ENCODE peak calls at places on chromosomes 4 and X, in six cellular contexts. One of them, this sample, is unnamed.

GRCh38 chr4:42643685-42644084 is 13.2 kb downstream of the ATP8A1 start:
- DNase-seq in iris pigment epithelial cell: no peak
- DNase-seq in fibroblast of pulmonary artery: no peak
- DNase-seq in activated T-cell treated with anti-CD3 and anti-CD28 coated beads for 1 hour: no peak
- DNase-seq in nucleus accumbens: no peak
- DNase-seq in left ventricle myocardium inferior: no peak
- DNase-seq in this sample: no peak

GRCh38 chr4:10029403-10029802 is 8.1 kb upstream of the SLC2A9 start:
- DNase-seq in nucleus accumbens: no peak
- DNase-seq in left ventricle myocardium inferior: no peak
- DNase-seq in activated T-cell treated with anti-CD3 and anti-CD28 coated beads for 1 hour: no peak
- DNase-seq in iris pigment epithelial cell: no peak
- DNase-seq in fibroblast of pulmonary artery: no peak
- DNase-seq in this sample: no peak

GRCh38 chr4:139655116-139655515 is 10.5 kb upstream of the MGST2 start:
- DNase-seq in left ventricle myocardium inferior: no peak
- DNase-seq in iris pigment epithelial cell: peak
- DNase-seq in nucleus accumbens: no peak
- DNase-seq in fibroblast of pulmonary artery: peak
- DNase-seq in activated T-cell treated with anti-CD3 and anti-CD28 coated beads for 1 hour: no peak
- DNase-seq in this sample: no peak

GRCh38 chrX:32877592-32877991 is 333.8 kb downstream of the DMD start:
- DNase-seq in nucleus accumbens: no peak
- DNase-seq in iris pigment epithelial cell: peak
- DNase-seq in left ventricle myocardium inferior: no peak
- DNase-seq in activated T-cell treated with anti-CD3 and anti-CD28 coated beads for 1 hour: no peak
- DNase-seq in fibroblast of pulmonary artery: peak
- DNase-seq in this sample: no peak

GRCh38 chrX:30733852-30734660 is 80.8 kb downstream of the GK start:
- DNase-seq in fibroblast of pulmonary artery: no peak
- DNase-seq in left ventricle myocardium inferior: no peak
- DNase-seq in activated T-cell treated with anti-CD3 and anti-CD28 coated beads for 1 hour: no peak
- DNase-seq in iris pigment epithelial cell: no peak
- DNase-seq in nucleus accumbens: no peak
- DNase-seq in this sample: no peak

GRCh38 chr4:172895699-172896098 is 272.9 kb upstream of the GALNT7 start:
- DNase-seq in nucleus accumbens: no peak
- DNase-seq in activated T-cell treated with anti-CD3 and anti-CD28 coated beads for 1 hour: no peak
- DNase-seq in left ventricle myocardium inferior: no peak
- DNase-seq in fibroblast of pulmonary artery: no peak
- DNase-seq in iris pigment epithelial cell: no peak
- DNase-seq in this sample: no peak

GRCh38 chr4:55758570-55758969 is 61.0 kb upstream of the EXOC1L start:
- DNase-seq in iris pigment epithelial cell: no peak
- DNase-seq in nucleus accumbens: no peak
- DNase-seq in fibroblast of pulmonary artery: no peak
- DNase-seq in activated T-cell treated with anti-CD3 and anti-CD28 coated beads for 1 hour: no peak
- DNase-seq in left ventricle myocardium inferior: no peak
- DNase-seq in this sample: no peak

GRCh38 chrX:102712967-102713677 is 874 bp downstream of the GPRASP2 start:
- DNase-seq in iris pigment epithelial cell: peak
- DNase-seq in left ventricle myocardium inferior: peak
- DNase-seq in nucleus accumbens: peak
- DNase-seq in fibroblast of pulmonary artery: peak
- DNase-seq in activated T-cell treated with anti-CD3 and anti-CD28 coated beads for 1 hour: no peak
- DNase-seq in this sample: no peak

GRCh38 chr4:83639849-83640493 is 104.1 kb downstream of the GPAT3 start:
- DNase-seq in nucleus accumbens: peak
- DNase-seq in fibroblast of pulmonary artery: peak
- DNase-seq in iris pigment epithelial cell: peak
- DNase-seq in left ventricle myocardium inferior: no peak
- DNase-seq in activated T-cell treated with anti-CD3 and anti-CD28 coated beads for 1 hour: peak
- DNase-seq in this sample: peak

GRCh38 chr4:158964114-158964727 is 138.7 kb upstream of the RAPGEF2 start:
- DNase-seq in nucleus accumbens: no peak
- DNase-seq in left ventricle myocardium inferior: no peak
- DNase-seq in fibroblast of pulmonary artery: no peak
- DNase-seq in activated T-cell treated with anti-CD3 and anti-CD28 coated beads for 1 hour: no peak
- DNase-seq in iris pigment epithelial cell: no peak
- DNase-seq in this sample: no peak

GRCh38 chr4:2335729-2336101 is 73.8 kb upstream of the MXD4 start:
- DNase-seq in activated T-cell treated with anti-CD3 and anti-CD28 coated beads for 1 hour: no peak
- DNase-seq in left ventricle myocardium inferior: no peak
- DNase-seq in iris pigment epithelial cell: no peak
- DNase-seq in nucleus accumbens: no peak
- DNase-seq in fibroblast of pulmonary artery: no peak
- DNase-seq in this sample: no peak

GRCh38 chr4:7763788-7764187 is 175.9 kb downstream of the AFAP1 start:
- DNase-seq in activated T-cell treated with anti-CD3 and anti-CD28 coated beads for 1 hour: no peak
- DNase-seq in fibroblast of pulmonary artery: peak
- DNase-seq in nucleus accumbens: no peak
- DNase-seq in left ventricle myocardium inferior: no peak
- DNase-seq in iris pigment epithelial cell: peak
- DNase-seq in this sample: no peak

GRCh38 chr4:107046261-107046660 is 10.1 kb upstream of the DKK2 start:
- DNase-seq in left ventricle myocardium inferior: no peak
- DNase-seq in fibroblast of pulmonary artery: no peak
- DNase-seq in nucleus accumbens: no peak
- DNase-seq in activated T-cell treated with anti-CD3 and anti-CD28 coated beads for 1 hour: no peak
- DNase-seq in iris pigment epithelial cell: no peak
- DNase-seq in this sample: no peak

GRCh38 chr4:77179512-77179911 is 22.5 kb downstream of the CCNG2 start:
- DNase-seq in activated T-cell treated with anti-CD3 and anti-CD28 coated beads for 1 hour: no peak
- DNase-seq in left ventricle myocardium inferior: no peak
- DNase-seq in iris pigment epithelial cell: no peak
- DNase-seq in fibroblast of pulmonary artery: no peak
- DNase-seq in nucleus accumbens: no peak
- DNase-seq in this sample: no peak

GRCh38 chrX:118513120-118513899 is 17.7 kb downstream of the DOCK11 start:
- DNase-seq in nucleus accumbens: no peak
- DNase-seq in left ventricle myocardium inferior: no peak
- DNase-seq in iris pigment epithelial cell: no peak
- DNase-seq in fibroblast of pulmonary artery: peak
- DNase-seq in activated T-cell treated with anti-CD3 and anti-CD28 coated beads for 1 hour: no peak
- DNase-seq in this sample: no peak

GRCh38 chr4:96395747-96396146 is 555.9 kb downstream of the PDHA2 start:
- DNase-seq in left ventricle myocardium inferior: no peak
- DNase-seq in iris pigment epithelial cell: no peak
- DNase-seq in fibroblast of pulmonary artery: no peak
- DNase-seq in nucleus accumbens: no peak
- DNase-seq in activated T-cell treated with anti-CD3 and anti-CD28 coated beads for 1 hour: no peak
- DNase-seq in this sample: no peak

GRCh38 chr4:88007304-88008132 is at the start of gene PKD2:
- DNase-seq in left ventricle myocardium inferior: peak
- DNase-seq in nucleus accumbens: peak
- DNase-seq in iris pigment epithelial cell: peak
- DNase-seq in activated T-cell treated with anti-CD3 and anti-CD28 coated beads for 1 hour: peak
- DNase-seq in fibroblast of pulmonary artery: peak
- DNase-seq in this sample: peak

GRCh38 chr4:155960522-155960921 is 6.9 kb upstream of the CTSO start:
- DNase-seq in nucleus accumbens: no peak
- DNase-seq in iris pigment epithelial cell: peak
- DNase-seq in left ventricle myocardium inferior: no peak
- DNase-seq in activated T-cell treated with anti-CD3 and anti-CD28 coated beads for 1 hour: no peak
- DNase-seq in fibroblast of pulmonary artery: peak
- DNase-seq in this sample: no peak

GRCh38 chr4:48854982-48855381 is 24.1 kb downstream of the OCIAD1 start:
- DNase-seq in nucleus accumbens: no peak
- DNase-seq in iris pigment epithelial cell: peak
- DNase-seq in fibroblast of pulmonary artery: peak
- DNase-seq in activated T-cell treated with anti-CD3 and anti-CD28 coated beads for 1 hour: no peak
- DNase-seq in left ventricle myocardium inferior: no peak
- DNase-seq in this sample: no peak

GRCh38 chr4:73345399-73345975 is 58.6 kb upstream of the ALB start:
- DNase-seq in activated T-cell treated with anti-CD3 and anti-CD28 coated beads for 1 hour: no peak
- DNase-seq in fibroblast of pulmonary artery: no peak
- DNase-seq in left ventricle myocardium inferior: no peak
- DNase-seq in nucleus accumbens: no peak
- DNase-seq in iris pigment epithelial cell: peak
- DNase-seq in this sample: no peak

GRCh38 chr4:128461300-128462103 is 173.9 kb upstream of the PGRMC2 start:
- DNase-seq in left ventricle myocardium inferior: no peak
- DNase-seq in activated T-cell treated with anti-CD3 and anti-CD28 coated beads for 1 hour: no peak
- DNase-seq in nucleus accumbens: no peak
- DNase-seq in fibroblast of pulmonary artery: peak
- DNase-seq in iris pigment epithelial cell: peak
- DNase-seq in this sample: no peak

GRCh38 chr4:14309429-14309828 is 681.9 kb upstream of the BOD1L1 start:
- DNase-seq in activated T-cell treated with anti-CD3 and anti-CD28 coated beads for 1 hour: no peak
- DNase-seq in left ventricle myocardium inferior: no peak
- DNase-seq in nucleus accumbens: no peak
- DNase-seq in iris pigment epithelial cell: no peak
- DNase-seq in fibroblast of pulmonary artery: no peak
- DNase-seq in this sample: no peak

This sample was measured in Jurkat, Clone E6-1.